ENCODE peak calls at places on chromosomes 12 and 14, in seven cellular contexts. N is GM23248, F is astrocyte, P is GM23338, C is PC-3, T is keratinocyte, X is K562. W is an unnamed sample. For H3K79me2, the result is how much of the 10 kb centered on the place peaks cover.

GRCh38 chr14:80447396-80447795 is 236.1 kb upstream of the DIO2 start:
- DNase-seq in N (peak), F (peak), P (no peak), C (peak), T (no peak), X (no peak), W (no peak)

GRCh38 chr14:32561520-32561919 is 232.4 kb downstream of the AKAP6 start:
- DNase-seq in N (peak), F (peak), P (peak), C (peak), T (no peak), X (no peak), W (peak)

GRCh38 chr12:20731274-20731673 is 36.1 kb downstream of the SLCO1C1 start:
- DNase-seq in N (no peak), F (no peak), P (no peak), C (no peak), T (no peak), X (no peak), W (no peak)

GRCh38 chr12:68981536-68981935 is 48.6 kb upstream of the CPM start:
- DNase-seq in N (peak), F (peak), P (no peak), C (no peak), T (no peak), X (no peak), W (no peak)

GRCh38 chr12:22046968-22047390 is 961 bp downstream of the CMAS start:
- DNase-seq in N (peak), F (peak), P (no peak), C (peak), T (peak), X (no peak), W (no peak)

GRCh38 chr12:459430-460258 is at the start of gene B4GALNT3:
- DNase-seq in N (peak), F (no peak), P (peak), C (peak), T (no peak), X (peak), W (peak)

GRCh38 chr12:24742378-24742777 is 206.5 kb downstream of the BCAT1 start:
- DNase-seq in N (no peak), F (no peak), P (no peak), C (no peak), T (no peak), X (peak), W (no peak)

GRCh38 chr12:45416161-45416560 is 200.3 kb downstream of the ANO6 start:
- DNase-seq in N (peak), F (no peak), P (no peak), C (no peak), T (no peak), X (no peak), W (no peak)

GRCh38 chr12:55703976-55704761 is 3.5 kb downstream of the ITGA7 start:
- DNase-seq in N (no peak), F (peak), P (no peak), C (no peak), T (no peak), X (no peak), W (no peak)

GRCh38 chr14:103630364-103631108 is 1.5 kb downstream of the KLC1 start:
- DNase-seq in N (peak), F (no peak), P (no peak), C (peak), T (no peak), X (no peak), W (no peak)

GRCh38 chr14:100825691-100826331 is at the start of gene MEG3:
- DNase-seq in N (peak), F (peak), P (no peak), C (no peak), T (no peak), X (no peak), W (no peak)

GRCh38 chr14:95303552-95303951 is 16.2 kb downstream of the CLMN start:
- DNase-seq in N (no peak), F (no peak), P (no peak), C (no peak), T (no peak), X (no peak), W (no peak)

GRCh38 chr14:96421236-96421635 is 29.3 kb downstream of the AK7 start:
- DNase-seq in N (no peak), F (no peak), P (no peak), C (no peak), T (no peak), X (peak), W (no peak)

GRCh38 chr12:48032597-48032996 is 28.3 kb upstream of the COL2A1 start:
- DNase-seq in N (peak), F (no peak), P (no peak), C (no peak), T (no peak), X (no peak), W (no peak)

GRCh38 chr14:53874704-53875103 is 81.9 kb downstream of the BMP4 start:
- DNase-seq in N (no peak), F (no peak), P (no peak), C (no peak), T (no peak), X (no peak), W (no peak)
- H3K4me3 ChIP-seq in N (no peak), F (no peak), P (no peak), C (no peak), T (no peak), X (no peak), W (no peak)

DNA sequence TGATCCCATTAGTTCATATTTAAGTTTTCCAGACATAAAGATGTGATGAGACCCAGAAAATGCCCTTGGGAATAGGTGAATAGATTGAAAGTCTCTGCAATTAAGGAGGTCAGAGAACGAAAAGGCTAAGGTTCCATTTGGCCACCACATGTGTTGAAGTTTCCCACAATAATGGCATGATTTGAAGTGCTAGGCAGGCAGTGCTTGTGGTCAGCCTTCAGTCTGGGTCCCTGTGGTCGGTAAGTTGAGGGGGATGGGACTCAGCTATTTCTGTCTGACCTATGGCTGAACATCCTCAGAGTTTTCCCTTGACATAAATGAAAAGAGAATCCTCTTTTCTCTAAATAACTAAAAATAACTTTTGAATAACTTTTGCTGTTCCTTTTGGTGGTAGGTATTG is 92.4 kb downstream of the PELI2 start:
- DNase-seq in N (no peak), F (peak), P (no peak), C (no peak), T (no peak), X (no peak), W (no peak)
- H3K79me2 ChIP-seq in N (under half), F (under half), P (under half), C (under half), T (under half), X (under half), W (under half)

GRCh38 chr12:42587564-42588307 is 1.8 kb downstream of the PRICKLE1 start:
- DNase-seq in N (peak), F (no peak), P (no peak), C (peak), T (no peak), X (no peak), W (peak)

GRCh38 chr12:42588981-42589464 is 523 bp downstream of the PRICKLE1 start:
- DNase-seq in N (peak), F (no peak), P (peak), C (peak), T (no peak), X (peak), W (peak)

GRCh38 chr12:42589465-42590323 is at the start of gene PRICKLE1:
- DNase-seq in N (peak), F (peak), P (peak), C (peak), T (no peak), X (peak), W (peak)

GRCh38 chr12:42588308-42588836 is 1.2 kb downstream of the PRICKLE1 start:
- DNase-seq in N (peak), F (no peak), P (no peak), C (peak), T (no peak), X (no peak), W (peak)

GRCh38 chr12:42590324-42590934 is 883 bp upstream of the PRICKLE1 start:
- DNase-seq in N (peak), F (no peak), P (peak), C (peak), T (no peak), X (no peak), W (peak)
- TF ChIP-seq EZH2 in N (no peak), F (no peak), P (peak), C (no peak), T (peak), X (no peak), W (no peak)

DNA sequence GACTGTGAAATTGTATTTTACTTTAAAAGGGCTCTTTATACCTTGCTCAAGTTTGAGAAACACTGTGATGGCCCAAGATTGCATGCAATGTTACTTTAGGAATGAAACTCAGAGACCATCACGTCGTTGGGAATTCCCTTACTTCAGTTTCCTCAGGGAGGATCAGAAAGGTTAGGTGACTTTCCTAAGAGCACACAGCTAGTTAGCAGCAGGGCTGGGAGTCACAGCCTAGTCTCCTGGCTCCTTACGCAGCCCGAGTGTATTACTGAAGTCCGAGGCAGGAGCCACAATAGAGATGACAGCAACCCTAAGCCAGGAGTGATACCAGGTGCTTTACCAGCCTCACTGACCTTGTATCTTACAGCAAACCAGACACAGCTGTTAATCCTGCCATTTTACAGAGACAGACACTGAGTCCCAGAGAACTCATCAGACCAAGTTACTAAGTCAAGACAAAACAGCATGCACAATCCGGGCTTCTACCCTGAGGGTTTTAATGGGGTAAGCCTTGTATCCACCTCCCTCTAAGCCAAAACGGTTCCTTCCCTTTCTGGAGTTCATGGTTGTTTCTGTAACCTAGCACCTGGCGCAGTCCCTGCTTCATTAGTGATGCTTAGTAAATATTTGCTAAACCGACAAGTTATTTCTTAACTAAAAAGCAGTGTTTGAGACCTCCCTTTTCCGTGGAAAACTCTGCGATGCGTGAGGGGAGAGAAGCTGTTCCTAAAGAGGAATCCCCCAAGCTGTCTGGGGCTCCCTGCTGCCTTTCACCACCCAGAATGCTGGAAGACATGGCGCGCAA is 66.9 kb downstream of the RBM19 start:
- DNase-seq in N (no peak), F (no peak), P (no peak), C (no peak), T (no peak), X (no peak), W (no peak)
- H3K4me3 ChIP-seq in N (no peak), F (no peak), P (no peak), C (no peak), T (no peak), X (no peak), W (no peak)

GRCh38 chr14:51870620-51871019 is 10.2 kb downstream of the GNG2 start:
- DNase-seq in N (no peak), F (no peak), P (no peak), C (no peak), T (no peak), X (no peak), W (no peak)
- H3K79me2 ChIP-seq in N (half or more), F (under half), P (under half), C (under half), T (under half), X (under half), W (under half)

GRCh38 chr12:57764662-57765002 is 2.2 kb downstream of the CYP27B1 start:
- DNase-seq in N (no peak), F (no peak), P (peak), C (peak), T (no peak), X (no peak), W (no peak)

GRCh38 chr12:57763881-57764661 is 2.8 kb downstream of the CYP27B1 start:
- DNase-seq in N (no peak), F (no peak), P (no peak), C (no peak), T (no peak), X (no peak), W (no peak)

GRCh38 chr12:57765698-57766463 is 997 bp downstream of the CYP27B1 start:
- DNase-seq in N (peak), F (no peak), P (peak), C (no peak), T (no peak), X (no peak), W (no peak)

GRCh38 chr12:57766464-57767311 is at the start of gene CYP27B1:
- DNase-seq in N (peak), F (no peak), P (peak), C (peak), T (no peak), X (peak), W (no peak)

DNA sequence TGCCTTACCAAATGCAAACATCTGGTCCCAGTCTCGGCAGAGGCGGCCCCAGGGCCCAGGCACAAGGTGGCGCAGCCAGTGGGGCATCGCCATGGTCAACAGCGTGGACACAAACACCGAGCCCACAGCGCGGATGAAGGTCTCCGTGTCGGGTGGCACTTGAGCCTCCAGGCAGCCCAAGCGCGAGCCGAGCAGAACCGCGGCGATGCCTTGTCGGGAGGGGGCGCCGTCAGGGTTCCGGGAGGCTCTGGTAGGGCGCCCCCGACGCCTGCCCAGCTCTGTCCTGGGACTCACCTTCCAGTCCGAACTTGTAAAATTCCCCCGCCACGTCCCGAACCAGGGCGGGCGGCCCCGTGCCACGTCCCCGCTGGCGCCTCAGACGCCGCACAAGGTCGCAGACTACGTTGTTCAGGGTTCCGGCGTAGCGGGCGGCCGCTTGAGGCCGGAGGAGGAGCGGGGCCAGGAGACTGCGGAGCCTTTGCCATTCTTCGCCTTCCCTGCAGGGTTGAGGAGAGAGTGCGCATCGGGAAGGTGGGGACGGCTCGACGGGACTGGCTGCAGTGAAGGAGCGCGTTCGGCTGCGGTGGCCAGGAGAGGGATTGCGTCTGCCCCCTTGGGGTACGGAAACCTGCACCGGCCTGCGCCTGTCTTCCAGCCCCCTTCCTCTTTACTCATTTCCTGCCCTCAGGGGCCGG is 1.7 kb downstream of the CYP27B1 start:
- DNase-seq in N (peak), F (no peak), P (peak), C (peak), T (no peak), X (no peak), W (peak)
- TF ChIP-seq EZH2 in N (peak), F (peak), P (peak), C (no peak), T (no peak), X (no peak), W (peak)

GRCh38 chr12:11397366-11397765 is 2.0 kb upstream of the PRB2 start:
- DNase-seq in N (no peak), F (no peak), P (peak), C (no peak), T (no peak), X (no peak), W (no peak)
- H3K4me3 ChIP-seq in N (no peak), F (no peak), P (no peak), C (no peak), T (no peak), X (no peak), W (no peak)

GRCh38 chr14:63468273-63468672 is 74.9 kb downstream of the PPP2R5E start:
- DNase-seq in N (no peak), F (no peak), P (no peak), C (peak), T (no peak), X (no peak), W (no peak)
- H3K79me2 ChIP-seq in N (half or more), F (half or more), P (half or more), C (half or more), T (half or more), X (half or more), W (half or more)

GRCh38 chr12:100329800-100330199 is 27.1 kb upstream of the SLC17A8 start:
- DNase-seq in N (no peak), F (no peak), P (no peak), C (no peak), T (no peak), X (no peak), W (no peak)
- TF ChIP-seq EZH2 in N (no peak), F (no peak), P (no peak), C (no peak), T (no peak), X (no peak), W (no peak)

DNA sequence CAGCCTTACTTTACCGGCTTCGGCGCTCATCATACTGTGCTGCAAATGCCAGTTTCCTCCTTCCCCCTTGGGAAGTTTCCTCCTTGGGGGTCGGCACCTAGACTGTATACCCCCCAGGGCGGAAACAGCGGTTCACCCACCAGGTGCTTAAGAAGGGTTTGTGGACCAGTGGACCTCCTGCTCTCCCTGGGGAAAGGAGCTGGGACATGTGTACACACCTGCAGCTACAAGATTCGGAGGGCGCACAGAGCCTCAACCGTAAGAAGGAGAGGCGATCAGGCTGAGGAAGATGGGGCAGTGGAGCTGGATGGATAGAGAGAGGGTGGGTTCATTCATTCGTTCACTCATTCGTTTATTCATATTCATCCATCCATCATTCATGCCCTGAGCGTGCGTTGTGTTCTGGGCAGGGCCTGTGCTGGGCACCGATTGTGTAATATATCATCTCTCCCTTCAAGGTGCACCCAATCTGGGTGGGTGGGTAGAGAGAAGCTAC is 717 bp upstream of the ZNF839 start:
- DNase-seq in N (no peak), F (no peak), P (no peak), C (no peak), T (no peak), X (no peak), W (no peak)
- H3K4me3 ChIP-seq in N (peak), F (peak), P (peak), C (peak), T (peak), X (peak), W (peak)

W was measured in hepatocyte.